ENCODE peak calls at places on chromosomes 13 and 19, in ten cellular contexts. N is NCI-H1092; V is lung microvascular endothelial cell; D is activated effector memory CD4-positive, alpha-beta T cell treated with anti-CD3 and anti-CD28 coated beads, Interleukin-2, amount 50 U/mL, for 16 hours; E is tibial nerve; P is HS-5; B is M059J; Q is stimulated activated CD4-positive, alpha-beta T cell treated with anti-CD3 and anti-CD28 coated beads, Interleukin-4, amount 100 ng/mL, for 1 hour; C is AG08396; I is anterior cingulate cortex. W is an unnamed sample.

GRCh38 chr19:14432817-14433453 is at the start of gene PKN1:
- DNase-seq in N (peak; percentile 49), V (peak; percentile 54), D (peak; percentile 83), E (no peak), P (no peak), B (peak; percentile 30), Q (peak; percentile 68), C (peak; percentile 88), I (peak; percentile 22), W (peak; percentile 82)

GRCh38 chr13:21326155-21327030 is 132.7 kb downstream of the ZDHHC20 start:
- DNase-seq in N (no peak), V (peak; percentile 27), D (no peak), E (no peak), P (no peak), B (no peak), Q (no peak), C (peak; percentile 63), I (peak; percentile 29), W (peak; percentile 26)

GRCh38 chr19:32599258-32599657 is 18.3 kb downstream of the PDCD5 start:
- DNase-seq in N (no peak), V (no peak), D (no peak), E (no peak), P (no peak), B (no peak), Q (no peak), C (no peak), I (no peak), W (no peak)

GRCh38 chr19:58033741-58034475 is at the start of gene ZSCAN1:
- DNase-seq in N (peak; percentile 89), V (peak; percentile 71), D (peak; percentile 64), E (peak; percentile 19), P (no peak), B (peak; percentile 91), Q (peak; percentile 26), C (peak; percentile 95), I (peak; percentile 94), W (peak; percentile 91)

GRCh38 chr13:106599875-106600797 is 32.2 kb upstream of the ARGLU1 start:
- DNase-seq in N (no peak), V (peak; percentile 32), D (no peak), E (no peak), P (peak; percentile 0), B (peak; percentile 77), Q (no peak), C (no peak), I (no peak), W (peak; percentile 91)

GRCh38 chr19:15264061-15264932 is 32.0 kb upstream of the EPHX3 start:
- DNase-seq in N (peak; percentile 45), V (peak; percentile 80), D (peak; percentile 91), E (peak; percentile 57), P (no peak), B (peak; percentile 27), Q (peak; percentile 79), C (peak; percentile 65), I (peak; percentile 55), W (peak; percentile 86)

GRCh38 chr13:73136776-73137175 is 78.0 kb downstream of the KLF5 start:
- DNase-seq in N (no peak), V (no peak), D (no peak), E (no peak), P (no peak), B (no peak), Q (no peak), C (no peak), I (no peak), W (no peak)

GRCh38 chr13:49292742-49293498 is 45.2 kb downstream of the CDADC1 start:
- DNase-seq in N (peak; percentile 65), V (peak; percentile 89), D (no peak), E (no peak), P (no peak), B (peak; percentile 23), Q (no peak), C (peak; percentile 65), I (peak; percentile 59), W (peak; percentile 89)

GRCh38 chr13:76004411-76004810 is 368.3 kb downstream of the LMO7 start:
- DNase-seq in N (no peak), V (no peak), D (no peak), E (no peak), P (no peak), B (no peak), Q (no peak), C (no peak), I (no peak), W (no peak)